ENCODE peak calls at places on chromosome 9, in eight cellular contexts. I, P, D, G, O, U, L and Q are unnamed samples.

GRCh38 chr9:99385814-99386279 is 163.8 kb downstream of the SEC61B start:
- DNase-seq in I (peak), P (no peak), D (no peak), G (no peak), O (peak), U (peak), L (no peak), Q (no peak)

GRCh38 chr9:134554750-134555655 is 86.6 kb upstream of the COL5A1 start:
- DNase-seq in I (peak), P (no peak), D (no peak), G (no peak), O (no peak), U (no peak), L (no peak), Q (no peak)

GRCh38 chr9:93397664-93398381 is 53.7 kb upstream of the FAM120A start:
- DNase-seq in I (peak), P (no peak), D (no peak), G (no peak), O (no peak), U (no peak), L (no peak), Q (no peak)

GRCh38 chr9:105278751-105279150 is 34.3 kb downstream of the SLC44A1 start:
- DNase-seq in I (no peak), P (no peak), D (no peak), G (no peak), O (no peak), U (no peak), L (no peak), Q (no peak)

GRCh38 chr9:37284631-37285030 is 137.9 kb upstream of the GRHPR start:
- DNase-seq in I (peak), P (no peak), D (no peak), G (no peak), O (no peak), U (no peak), L (no peak), Q (no peak)

GRCh38 chr9:36332006-36332405 is 68.1 kb downstream of the RNF38 start:
- DNase-seq in I (peak), P (no peak), D (no peak), G (no peak), O (no peak), U (no peak), L (no peak), Q (no peak)

GRCh38 chr9:137127301-137128157 is 11.4 kb upstream of the GRIN1 start:
- DNase-seq in I (no peak), P (no peak), D (peak), G (no peak), O (no peak), U (no peak), L (no peak), Q (no peak)

GRCh38 chr9:5817776-5818336 is 15.1 kb downstream of the ERMP1 start:
- DNase-seq in I (peak), P (no peak), D (no peak), G (no peak), O (no peak), U (peak), L (no peak), Q (no peak)

GRCh38 chr9:86256653-86257052 is 2.8 kb downstream of the C9orf153 start:
- DNase-seq in I (no peak), P (no peak), D (no peak), G (no peak), O (no peak), U (no peak), L (no peak), Q (no peak)

GRCh38 chr9:129023036-129023907 is 4.9 kb downstream of the SH3GLB2 start:
- DNase-seq in I (peak), P (peak), D (no peak), G (no peak), O (peak), U (no peak), L (no peak), Q (peak)

GRCh38 chr9:5042661-5043178 is 57.6 kb downstream of the JAK2 start:
- DNase-seq in I (no peak), P (no peak), D (no peak), G (no peak), O (no peak), U (no peak), L (no peak), Q (no peak)

GRCh38 chr9:96854877-96855273 is 561 bp upstream of the ZNF782 start:
- DNase-seq in I (no peak), P (no peak), D (no peak), G (no peak), O (no peak), U (no peak), L (no peak), Q (no peak)

GRCh38 chr9:119289740-119290139 is 79.5 kb downstream of the BRINP1 start:
- DNase-seq in I (no peak), P (no peak), D (peak), G (peak), O (peak), U (no peak), L (no peak), Q (peak)

GRCh38 chr9:69918317-69918716 is 97.7 kb downstream of the CFAP95 start:
- DNase-seq in I (no peak), P (no peak), D (peak), G (no peak), O (no peak), U (no peak), L (no peak), Q (no peak)

GRCh38 chr9:124293712-124294504 is 36.2 kb downstream of the NEK6 start:
- DNase-seq in I (no peak), P (no peak), D (no peak), G (no peak), O (no peak), U (no peak), L (no peak), Q (no peak)

GRCh38 chr9:133787749-133788015 is 49.5 kb upstream of the SARDH start:
- DNase-seq in I (no peak), P (no peak), D (peak), G (peak), O (no peak), U (no peak), L (no peak), Q (peak)

GRCh38 chr9:10678010-10678409 is 65.2 kb upstream of the PTPRD start:
- DNase-seq in I (no peak), P (no peak), D (no peak), G (no peak), O (no peak), U (no peak), L (no peak), Q (no peak)

GRCh38 chr9:92181296-92181695 is 66.1 kb upstream of the SPTLC1 start:
- DNase-seq in I (no peak), P (no peak), D (no peak), G (no peak), O (no peak), U (no peak), L (no peak), Q (no peak)

GRCh38 chr9:9214052-9214451 is 1398.8 kb downstream of the PTPRD start:
- DNase-seq in I (no peak), P (no peak), D (no peak), G (no peak), O (no peak), U (no peak), L (no peak), Q (no peak)

GRCh38 chr9:132163876-132164603 is 2.2 kb downstream of the NTNG2 start:
- DNase-seq in I (no peak), P (no peak), D (no peak), G (no peak), O (no peak), U (no peak), L (no peak), Q (no peak)

GRCh38 chr9:113322671-113323070 is 17.4 kb downstream of the WDR31 start:
- DNase-seq in I (no peak), P (no peak), D (no peak), G (no peak), O (no peak), U (no peak), L (no peak), Q (no peak)

GRCh38 chr9:111601237-111602018 is 2.0 kb upstream of the PTGR1 start:
- DNase-seq in I (peak), P (no peak), D (no peak), G (peak), O (no peak), U (no peak), L (no peak), Q (no peak)

GRCh38 chr9:134196911-134197310 is 32.5 kb upstream of the RNU6ATAC start:
- DNase-seq in I (no peak), P (no peak), D (no peak), G (no peak), O (peak), U (no peak), L (no peak), Q (no peak)

GRCh38 chr9:84404095-84404686 is 63.6 kb upstream of the SLC28A3 start:
- DNase-seq in I (no peak), P (no peak), D (no peak), G (no peak), O (no peak), U (peak), L (no peak), Q (peak)

GRCh38 chr9:135961277-135961705 is at the start of gene UBAC1:
- DNase-seq in I (peak), P (peak), D (peak), G (peak), O (peak), U (peak), L (peak), Q (peak)
- TF ChIP-seq POLR2A in I (no peak), P (no peak), D (no peak), G (peak), O (peak), U (no peak), L (no peak), Q (peak)

GRCh38 chr9:120418315-120418714 is 161.7 kb downstream of the CDK5RAP2 start:
- DNase-seq in I (no peak), P (no peak), D (no peak), G (no peak), O (no peak), U (no peak), L (no peak), Q (no peak)

GRCh38 chr9:120423812-120424211 is 156.2 kb downstream of the CDK5RAP2 start:
- DNase-seq in I (no peak), P (no peak), D (no peak), G (no peak), O (no peak), U (no peak), L (no peak), Q (no peak)

DNA sequence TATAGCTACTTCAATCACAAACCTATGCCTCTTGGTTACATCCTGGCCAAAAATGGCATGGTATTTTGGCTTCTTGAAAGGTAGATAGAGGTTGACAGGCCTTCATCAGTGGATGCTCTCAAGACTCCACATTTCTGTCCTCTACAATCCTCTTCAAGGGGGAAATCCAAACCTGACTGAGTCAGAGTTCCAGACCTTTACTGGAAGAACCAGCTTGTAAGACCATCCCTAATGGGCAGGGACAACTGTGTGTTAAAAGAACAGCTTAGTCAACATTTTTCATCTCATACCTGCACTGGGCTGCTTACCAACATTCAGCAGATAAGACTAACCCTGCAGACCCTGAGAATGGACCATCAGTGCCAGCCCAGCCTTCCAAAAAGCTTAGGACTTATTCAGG is 155.7 kb downstream of the CDK5RAP2 start:
- DNase-seq in I (no peak), P (no peak), D (no peak), G (no peak), O (no peak), U (no peak), L (no peak), Q (no peak)
- TF ChIP-seq POLR2A in I (no peak), P (no peak), D (no peak), G (no peak), O (no peak), U (no peak), L (no peak), Q (no peak)

GRCh38 chr9:127897194-127897692 is 2.2 kb downstream of the ST6GALNAC6 start:
- DNase-seq in I (peak), P (peak), D (peak), G (peak), O (peak), U (no peak), L (peak), Q (no peak)
- TF ChIP-seq POLR2A in I (peak), P (peak), D (peak), G (no peak), O (peak), U (no peak), L (no peak), Q (no peak)

DNA sequence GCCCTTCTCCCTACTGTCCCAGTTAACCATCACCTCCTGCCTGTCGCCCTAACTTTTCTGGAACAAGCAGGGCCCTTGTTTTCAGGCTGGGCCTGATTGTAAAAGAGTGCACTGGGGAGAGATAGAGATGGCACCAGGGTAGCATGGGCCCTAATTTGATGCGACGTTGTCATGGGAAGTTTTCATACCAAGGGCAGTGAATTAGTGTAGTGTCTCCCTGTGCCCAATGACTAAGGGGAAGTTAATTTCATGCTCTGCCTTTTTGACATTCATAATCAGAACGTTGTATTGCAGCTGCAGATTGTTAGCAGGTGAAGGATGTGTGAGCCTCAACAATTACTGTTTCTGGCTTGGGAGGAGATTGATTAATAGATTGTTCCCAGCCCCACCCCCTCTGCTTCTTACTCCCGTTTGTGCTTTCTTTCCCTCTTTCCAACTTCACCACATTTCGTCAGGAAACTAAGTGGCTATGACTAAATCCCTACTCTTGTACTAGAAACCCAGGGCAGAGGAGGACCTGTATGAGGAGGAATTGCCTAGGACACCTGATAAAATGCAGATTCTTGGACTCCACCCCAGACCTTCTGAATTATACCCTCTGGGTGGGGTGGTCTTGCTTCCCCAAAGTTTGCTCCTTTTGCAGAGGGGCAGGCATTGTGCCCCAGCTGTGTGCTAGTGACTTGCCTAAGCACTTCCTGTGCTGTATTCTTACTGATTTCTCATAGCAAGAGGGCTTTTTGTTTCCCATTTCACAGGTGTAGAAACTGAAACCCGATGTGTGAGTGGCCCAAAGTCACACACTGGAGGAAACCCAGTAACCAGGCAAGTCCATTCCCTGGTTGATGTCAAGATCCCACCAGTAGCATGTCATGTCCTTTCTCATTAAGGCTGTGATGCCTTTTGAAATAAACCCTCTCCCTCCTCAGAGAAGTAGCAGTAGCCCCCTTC is 56.3 kb downstream of the DAB2IP start:
- DNase-seq in I (no peak), P (no peak), D (no peak), G (no peak), O (no peak), U (no peak), L (no peak), Q (peak)
- TF ChIP-seq POLR2A in I (no peak), P (no peak), D (no peak), G (no peak), O (no peak), U (no peak), L (no peak), Q (no peak)

GRCh38 chr9:38392235-38393127 is at the start of gene ALDH1B1:
- DNase-seq in I (peak), P (peak), D (peak), G (peak), O (peak), U (peak), L (peak), Q (peak)
- TF ChIP-seq POLR2A in I (peak), P (peak), D (peak), G (peak), O (peak), U (no peak), L (peak), Q (peak)

GRCh38 chr9:136118367-136119258 is at the start of gene TMEM250:
- DNase-seq in I (peak), P (peak), D (peak), G (peak), O (peak), U (peak), L (peak), Q (peak)
- TF ChIP-seq POLR2A in I (peak), P (peak), D (peak), G (peak), O (peak), U (peak), L (peak), Q (peak)

DNA sequence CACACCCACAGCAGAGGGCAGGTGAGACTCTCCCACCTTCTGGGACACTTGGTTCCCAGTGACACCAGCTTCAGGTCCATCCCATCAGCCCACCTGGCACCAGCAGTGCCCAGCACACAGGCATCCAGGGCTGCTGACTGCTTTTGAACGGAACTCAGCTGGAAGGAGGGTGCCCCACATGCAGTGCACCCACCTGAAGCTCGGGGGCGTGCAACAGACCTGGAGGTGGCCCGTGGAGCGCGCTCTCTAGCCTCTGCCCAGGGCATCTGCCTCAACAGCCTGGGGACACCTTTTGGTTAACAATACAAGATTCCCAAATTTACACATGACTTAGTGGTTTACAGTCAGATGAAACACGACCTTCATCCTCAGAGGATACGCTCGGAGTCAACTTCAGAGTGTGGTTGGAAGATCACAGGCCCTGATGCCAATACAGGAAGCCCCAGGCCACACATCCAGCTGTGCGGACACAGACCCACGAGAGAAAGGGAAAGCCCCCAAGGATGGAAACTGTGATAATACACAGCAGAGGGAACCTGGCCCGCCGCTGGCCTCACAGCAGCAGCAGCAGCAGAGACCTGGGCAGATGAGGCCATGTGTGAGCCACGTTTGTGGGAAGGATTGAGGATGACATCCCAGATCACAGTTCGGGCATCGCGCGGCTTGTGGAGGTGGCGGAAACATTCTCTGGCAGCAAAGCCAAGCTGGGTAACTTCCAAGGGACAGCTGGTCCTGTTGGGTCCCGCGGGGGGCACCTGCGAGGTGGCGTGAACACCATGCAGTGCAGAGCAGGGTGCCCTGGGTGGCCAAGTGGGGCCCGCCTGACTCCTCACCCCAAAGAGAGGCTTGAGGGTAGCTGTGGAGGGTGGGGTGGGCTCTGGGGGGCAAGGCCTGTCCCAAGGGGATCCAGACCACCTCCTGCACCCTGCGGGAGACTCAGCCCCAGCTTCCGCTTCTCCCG is 64.0 kb downstream of the SECISBP2 start:
- DNase-seq in I (no peak), P (no peak), D (no peak), G (no peak), O (no peak), U (no peak), L (no peak), Q (no peak)
- TF ChIP-seq POLR2A in I (no peak), P (no peak), D (no peak), G (no peak), O (no peak), U (no peak), L (no peak), Q (no peak)

DNA sequence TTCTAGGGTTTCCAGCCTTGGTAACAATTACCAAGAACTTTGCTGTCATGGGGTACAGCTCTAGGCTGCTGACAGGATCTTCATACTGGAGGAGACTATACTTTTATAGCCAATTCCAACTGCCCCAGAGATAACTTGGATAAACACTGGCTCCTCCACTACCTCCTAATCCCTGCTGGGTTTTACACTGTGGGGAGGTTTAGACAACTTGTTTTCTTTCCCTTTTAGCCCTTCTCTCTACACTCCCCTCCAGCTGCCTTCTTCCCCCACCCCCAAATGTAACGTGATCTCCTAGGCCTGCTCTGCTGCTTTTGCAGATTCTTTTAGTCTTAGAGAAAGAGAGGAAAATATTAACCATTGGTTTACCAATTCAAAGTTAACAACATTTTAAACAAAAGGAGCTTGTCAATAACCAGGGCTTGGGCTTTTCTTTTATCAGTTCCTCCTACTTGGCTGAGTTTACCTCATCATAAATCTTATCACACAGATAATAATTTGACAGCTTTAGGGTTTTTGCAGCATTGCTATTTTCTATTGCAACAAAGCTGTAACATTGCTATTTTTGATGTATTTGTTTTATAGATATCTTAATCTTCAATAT is 9.9 kb upstream of the ABL1 start:
- DNase-seq in I (peak), P (peak), D (no peak), G (no peak), O (no peak), U (no peak), L (no peak), Q (no peak)
- TF ChIP-seq POLR2A in I (no peak), P (no peak), D (peak), G (no peak), O (no peak), U (no peak), L (no peak), Q (no peak)

GRCh38 chr9:33350310-33350709 is 52.1 kb downstream of the AQP7 start:
- DNase-seq in I (peak), P (no peak), D (no peak), G (peak), O (no peak), U (no peak), L (no peak), Q (peak)

GRCh38 chr9:33354651-33355211 is 47.6 kb downstream of the AQP7 start:
- DNase-seq in I (peak), P (peak), D (no peak), G (no peak), O (no peak), U (no peak), L (no peak), Q (no peak)

GRCh38 chr9:33351547-33351946 is 50.8 kb downstream of the AQP7 start:
- DNase-seq in I (no peak), P (no peak), D (no peak), G (no peak), O (no peak), U (no peak), L (no peak), Q (no peak)

GRCh38 chr9:33355933-33356332 is 46.4 kb downstream of the AQP7 start:
- DNase-seq in I (no peak), P (no peak), D (no peak), G (no peak), O (no peak), U (no peak), L (no peak), Q (no peak)
- TF ChIP-seq POLR2A in I (no peak), P (no peak), D (no peak), G (no peak), O (no peak), U (no peak), L (no peak), Q (no peak)